ENCODE peak calls at places on chromosomes 1 and 21, in four cellular contexts. P is lung, Q is lower lobe of right lung, W is Panc1. J is an unnamed sample.
A peak's percentile ranks its signal among the peaks of the same experiment; 100 is the strongest.

GRCh38 chr1:212045981-212046380 is 10.4 kb downstream of the DTL start:
- DNase-seq in W (no peak), Q (no peak), P (no peak), J (no peak)

GRCh38 chr1:116878804-116879477 is 30.8 kb upstream of the PTGFRN start:
- DNase-seq in W (no peak), Q (no peak), P (no peak), J (no peak)

GRCh38 chr1:174999926-175000696 is at the start of gene CACYBP:
- DNase-seq in W (no peak), P (peak; percentile 52), Q (no peak), J (peak; percentile 92)

GRCh38 chr1:207797229-207797973 is 45.5 kb downstream of the CD46 start:
- DNase-seq in P (peak; percentile 85), Q (peak; percentile 82), W (peak; percentile 84), J (no peak)

GRCh38 chr1:62436039-62436465 is 797 bp upstream of the USP1 start:
- DNase-seq in Q (peak; percentile 98), W (peak; percentile 98), P (no peak), J (peak; percentile 99)

GRCh38 chr21:34802180-34802899 is 133.5 kb downstream of the CLIC6 start:
- DNase-seq in W (no peak), P (no peak), Q (no peak), J (no peak)

GRCh38 chr21:37904879-37905278 is 11.4 kb downstream of the KCNJ6 start:
- DNase-seq in Q (no peak), P (no peak), W (no peak), J (no peak)

GRCh38 chr1:91584866-91585265 is 84.2 kb downstream of the CDC7 start:
- DNase-seq in W (no peak), Q (no peak), P (no peak), J (no peak)

GRCh38 chr1:22225858-22226584 is 83.1 kb upstream of the WNT4 start:
- DNase-seq in Q (no peak), P (no peak), W (no peak), J (no peak)

GRCh38 chr1:86448670-86449069 is 20.1 kb upstream of the CLCA1 start:
- DNase-seq in P (no peak), Q (no peak), W (no peak), J (no peak)

GRCh38 chr21:26453258-26453657 is 119.8 kb downstream of the CYYR1 start:
- DNase-seq in P (no peak), Q (no peak), W (no peak), J (no peak)

GRCh38 chr1:192713921-192714320 is 78.0 kb downstream of the RGS13 start:
- DNase-seq in Q (no peak), P (no peak), W (no peak), J (no peak)

GRCh38 chr1:154940880-154941228 is 4.3 kb upstream of the PMVK start:
- DNase-seq in W (no peak), P (no peak), Q (no peak), J (no peak)

GRCh38 chr1:110237406-110238152 is 27.5 kb downstream of the KCNC4 start:
- DNase-seq in Q (no peak), P (no peak), W (no peak), J (no peak)
- H3K4me1 ChIP-seq in Q (peaks cover 10% of the 10 kb centered on the region), P (peaks cover 10% of the 10 kb centered on the region), W (peaks cover 5% of the 10 kb centered on the region), J (no peaks in the 10 kb centered on the region)

DNA sequence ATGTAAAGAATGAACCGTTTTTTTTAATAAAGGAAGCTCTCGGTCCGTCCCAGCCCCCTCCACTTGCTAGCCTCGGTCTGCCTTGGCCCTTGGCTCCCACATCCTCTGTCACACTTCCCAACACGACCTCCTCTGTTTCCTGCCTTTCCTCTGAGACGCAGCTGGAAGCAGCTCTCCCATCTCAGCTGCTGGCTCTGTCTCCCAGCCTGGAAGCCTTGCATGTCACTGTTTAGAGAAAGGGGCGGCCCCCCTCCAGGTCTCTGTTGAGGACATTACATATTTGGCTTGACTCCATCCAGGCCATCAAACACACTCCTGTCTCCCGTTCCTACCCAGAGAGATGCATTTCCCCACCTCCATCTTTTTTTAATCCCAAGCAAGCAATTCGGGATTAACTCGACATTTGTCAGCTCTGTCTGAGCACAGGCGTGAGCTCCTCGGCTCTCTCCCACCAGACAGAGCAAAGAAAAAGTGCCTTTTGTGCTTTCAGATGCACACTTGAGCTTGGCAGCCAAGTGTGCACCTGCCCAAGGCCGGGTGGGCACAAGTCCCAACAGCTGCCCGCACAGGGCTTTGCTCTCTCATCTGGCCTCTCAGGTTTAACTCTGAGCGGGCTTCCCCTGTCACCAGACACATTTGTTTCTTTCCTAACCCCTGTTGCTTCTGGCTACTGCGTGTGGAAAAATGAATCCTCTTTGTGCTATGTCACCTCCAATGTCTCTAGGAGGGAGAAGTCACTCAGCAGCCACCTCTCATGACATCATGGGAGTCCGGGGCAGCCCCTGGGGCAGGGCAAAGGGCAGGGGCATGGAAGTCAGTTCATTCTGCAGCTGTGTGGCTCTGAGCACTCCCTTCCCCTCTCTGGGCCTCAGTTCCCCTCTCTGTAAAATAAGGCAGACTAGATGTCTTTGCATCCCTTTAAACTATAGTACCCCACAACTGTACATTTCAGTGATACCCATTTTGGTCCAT is 108.3 kb downstream of the KCND3 start:
- DNase-seq in W (no peak), P (no peak), Q (no peak), J (no peak)
- H3K4me1 ChIP-seq in W (no peaks in the 10 kb centered on the region), P (peaks cover 12% of the 10 kb centered on the region), Q (peaks cover 8% of the 10 kb centered on the region), J (peaks cover 74% of the 10 kb centered on the region)

GRCh38 chr1:163443863-163444262 is 122.1 kb downstream of the NUF2 start:
- DNase-seq in P (no peak), W (no peak), Q (no peak), J (no peak)
- H3K4me1 ChIP-seq in P (no peaks in the 10 kb centered on the region), W (no peaks in the 10 kb centered on the region), Q (no peaks in the 10 kb centered on the region), J (peaks cover 3% of the 10 kb centered on the region)

GRCh38 chr1:12144236-12144635 is 22.6 kb upstream of the TNFRSF1B start:
- DNase-seq in P (no peak), W (no peak), Q (peak; percentile 65), J (no peak)
- H3K4me1 ChIP-seq in P (peaks cover 25% of the 10 kb centered on the region), W (peaks cover 14% of the 10 kb centered on the region), Q (peaks cover 74% of the 10 kb centered on the region), J (peaks cover 41% of the 10 kb centered on the region)

GRCh38 chr1:205269711-205270110 is 42.0 kb downstream of the TMCC2 start:
- DNase-seq in P (no peak), W (no peak), Q (no peak), J (no peak)
- H3K4me1 ChIP-seq in P (peaks cover 12% of the 10 kb centered on the region), W (peaks cover 30% of the 10 kb centered on the region), Q (peaks cover 39% of the 10 kb centered on the region), J (peaks cover 25% of the 10 kb centered on the region)

GRCh38 chr1:43834280-43835140 is 99.1 kb upstream of the ARTN start:
- DNase-seq in W (no peak), P (no peak), Q (peak; percentile 61), J (peak; percentile 81)
- H3K4me1 ChIP-seq in W (peaks cover 28% of the 10 kb centered on the region), P (peaks cover 6% of the 10 kb centered on the region), Q (peaks cover 16% of the 10 kb centered on the region), J (peaks cover 28% of the 10 kb centered on the region)

DNA sequence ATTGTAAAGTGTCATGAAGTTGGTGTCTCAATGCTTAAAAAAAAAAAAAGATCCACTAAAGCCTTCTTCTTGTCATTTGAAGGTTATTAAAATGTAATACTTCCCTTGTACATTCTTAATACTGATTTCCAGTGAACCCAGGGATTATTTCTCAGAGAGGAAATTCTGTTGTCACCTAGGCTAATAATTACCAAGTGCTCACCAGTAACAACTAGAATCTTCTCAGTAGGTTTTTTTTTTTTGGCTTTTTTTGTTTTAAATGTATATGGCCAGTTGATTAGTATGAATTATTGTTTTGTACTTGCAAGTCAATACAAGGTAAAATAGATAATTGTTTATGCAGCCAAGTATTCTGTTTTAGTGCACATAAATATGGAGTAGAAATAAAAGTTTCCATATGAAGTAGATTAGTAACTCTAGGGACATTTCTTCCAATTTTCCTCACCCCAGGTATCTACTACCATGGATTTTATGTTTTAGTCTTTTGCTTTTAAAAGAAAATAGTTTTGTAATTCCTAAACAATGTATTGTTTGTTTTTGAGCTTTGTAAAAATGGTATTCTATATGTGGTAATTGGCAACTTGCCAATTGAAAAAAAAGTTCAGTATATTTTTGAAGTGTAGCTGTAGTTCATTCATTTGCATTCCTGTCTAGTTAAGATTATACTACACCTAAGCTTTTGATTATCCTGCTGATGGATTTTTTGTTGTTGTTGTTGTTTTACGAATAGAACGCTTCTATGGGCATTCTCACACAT is 21.9 kb downstream of the LAMC1 start:
- DNase-seq in Q (no peak), P (no peak), W (no peak), J (no peak)
- H3K4me1 ChIP-seq in Q (peaks cover 31% of the 10 kb centered on the region), P (peaks cover 3% of the 10 kb centered on the region), W (peaks cover 17% of the 10 kb centered on the region), J (peaks cover 92% of the 10 kb centered on the region)